ENCODE peak calls at places on chromosomes 4 and X, in ten cellular contexts. Q is effector memory CD4-positive, alpha-beta T cell; N is GM23248; H is A549; F is suprapubic skin; E is heart left ventricle; S is lower lobe of right lung; L is Peyer's patch; M is aorta; A is left lung. G is an unnamed sample.
A peak's percentile ranks its signal among the peaks of the same experiment; 100 is the strongest.

GRCh38 chr4:2241003-2241402 is 918 bp downstream of the HAUS3 start:
- DNase-seq in Q (no peak), N (no peak), H (no peak), F (no peak), E (no peak), S (no peak), L (no peak), M (no peak), A (no peak), G (no peak)

GRCh38 chr4:155353923-155354540 is 22.7 kb downstream of the MAP9 start:
- DNase-seq in Q (no peak), N (peak; percentile 70), H (peak; percentile 14), F (no peak), E (peak; percentile 73), S (peak; percentile 70), L (peak; percentile 69), M (peak; percentile 86), A (peak; percentile 37), G (peak; percentile 33)

GRCh38 chrX:130874751-130875150 is 28.3 kb downstream of the ENOX2 start:
- DNase-seq in Q (no peak), N (peak; percentile 42), H (no peak), F (no peak), E (no peak), S (no peak), L (no peak), M (no peak), A (no peak), G (no peak)

GRCh38 chr4:111602848-111603247 is 542.4 kb upstream of the FAM241A start:
- DNase-seq in Q (no peak), N (peak; percentile 45), H (no peak), F (no peak), E (no peak), S (no peak), L (no peak), M (no peak), A (no peak), G (no peak)

GRCh38 chrX:121160987-121161386 is 113.6 kb downstream of the GLUD2 start:
- DNase-seq in Q (no peak), N (peak; percentile 48), H (no peak), F (no peak), E (no peak), S (no peak), L (no peak), M (no peak), A (no peak), G (no peak)

GRCh38 chr4:1346781-1347409 is at the start of gene UVSSA:
- DNase-seq in Q (peak; percentile 100), N (peak; percentile 100), H (peak; percentile 98), F (peak; percentile 100), E (peak; percentile 100), S (peak; percentile 100), L (peak; percentile 100), M (peak; percentile 100), A (peak; percentile 100), G (peak; percentile 99)

GRCh38 chr4:98101988-98102387 is 41.3 kb downstream of the STPG2 start:
- DNase-seq in Q (no peak), N (no peak), H (no peak), F (no peak), E (no peak), S (no peak), L (no peak), M (no peak), A (no peak), G (no peak)

GRCh38 chrX:135009838-135010237 is 12.5 kb downstream of the RTL8B start:
- DNase-seq in Q (no peak), N (no peak), H (no peak), F (no peak), E (no peak), S (no peak), L (no peak), M (no peak), A (no peak), G (no peak)

GRCh38 chr4:26175016-26175786 is 145.6 kb upstream of the RBPJ start:
- DNase-seq in Q (peak; percentile 54), N (no peak), H (no peak), F (no peak), E (no peak), S (no peak), L (no peak), M (no peak), A (no peak), G (no peak)

GRCh38 chr4:88022289-88022688 is 14.9 kb downstream of the PKD2 start:
- DNase-seq in Q (no peak), N (no peak), H (no peak), F (no peak), E (no peak), S (no peak), L (no peak), M (no peak), A (no peak), G (no peak)

GRCh38 chr4:88021824-88022223 is 14.4 kb downstream of the PKD2 start:
- DNase-seq in Q (no peak), N (peak; percentile 23), H (no peak), F (no peak), E (no peak), S (no peak), L (no peak), M (no peak), A (no peak), G (no peak)

GRCh38 chr4:88017516-88018302 is 10.3 kb downstream of the PKD2 start:
- DNase-seq in Q (no peak), N (peak; percentile 98), H (peak; percentile 26), F (no peak), E (no peak), S (no peak), L (no peak), M (no peak), A (no peak), G (no peak)

GRCh38 chr4:88015659-88016295 is 8.3 kb downstream of the PKD2 start:
- DNase-seq in Q (no peak), N (no peak), H (no peak), F (no peak), E (no peak), S (no peak), L (no peak), M (no peak), A (no peak), G (no peak)

DNA sequence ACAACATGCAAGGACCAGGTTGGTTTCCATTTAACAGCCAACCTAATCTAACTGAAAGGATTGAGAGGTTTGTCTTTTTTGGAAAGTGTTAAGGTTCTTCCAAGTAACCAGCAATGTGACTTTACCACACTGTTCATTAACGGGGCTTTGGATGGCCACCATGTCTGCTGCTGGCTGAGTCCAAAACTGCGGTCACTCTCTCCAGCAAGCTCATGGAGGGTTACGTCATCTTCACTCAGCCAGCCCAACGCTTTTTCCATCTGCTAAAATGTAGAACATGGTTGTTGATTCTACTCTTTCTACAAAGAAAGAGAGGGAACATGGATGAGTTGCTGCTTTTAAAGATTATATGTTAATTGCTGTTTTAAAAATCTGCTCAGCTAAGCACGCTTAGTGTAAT is 11.0 kb downstream of the PKD2 start:
- DNase-seq in Q (no peak), N (peak; percentile 94), H (no peak), F (peak; percentile 65), E (no peak), S (no peak), L (no peak), M (no peak), A (peak; percentile 61), G (no peak)
- H3K4me1 ChIP-seq in Q (no peaks in the 10 kb centered on the region), N (peaks cover 35% of the 10 kb centered on the region), H (peaks cover 49% of the 10 kb centered on the region), F (peaks cover 27% of the 10 kb centered on the region), E (peaks cover 61% of the 10 kb centered on the region), S (peaks cover 13% of the 10 kb centered on the region), L (no peaks in the 10 kb centered on the region), M (peaks cover 4% of the 10 kb centered on the region), A (peaks cover 4% of the 10 kb centered on the region), G (peaks cover 3% of the 10 kb centered on the region)

GRCh38 chr4:30416547-30416946 is 303.6 kb upstream of the PCDH7 start:
- DNase-seq in Q (no peak), N (no peak), H (no peak), F (no peak), E (no peak), S (no peak), L (no peak), M (no peak), A (no peak), G (no peak)
- H3K9me3 ChIP-seq in Q (no peaks in the 10 kb centered on the region), N (peaks cover 3% of the 10 kb centered on the region), H (no peaks in the 10 kb centered on the region), F (peaks cover 18% of the 10 kb centered on the region), E (peaks cover 8% of the 10 kb centered on the region), S (peaks cover 46% of the 10 kb centered on the region), L (peaks cover 8% of the 10 kb centered on the region), M (peaks cover 4% of the 10 kb centered on the region), A (no peaks in the 10 kb centered on the region), G (no peaks in the 10 kb centered on the region)

GRCh38 chrX:102154900-102155805 is 624 bp downstream of the BEX5 start:
- DNase-seq in Q (no peak), N (peak; percentile 8), H (no peak), F (no peak), E (no peak), S (no peak), L (peak; percentile 48), M (peak; percentile 72), A (no peak), G (no peak)

GRCh38 chrX:102154218-102154860 is 1.4 kb downstream of the BEX5 start:
- DNase-seq in Q (no peak), N (no peak), H (no peak), F (no peak), E (no peak), S (no peak), L (peak; percentile 41), M (no peak), A (no peak), G (no peak)

GRCh38 chrX:102155806-102156179 is at the start of gene BEX5:
- DNase-seq in Q (peak; percentile 41), N (peak; percentile 54), H (no peak), F (peak; percentile 65), E (no peak), S (peak; percentile 63), L (peak; percentile 82), M (peak; percentile 83), A (peak; percentile 51), G (peak; percentile 50)
- H3K4me3 ChIP-seq in Q (peak within 1 kb of the TSS; percentile 62), N (peak within 1 kb of the TSS; percentile 64), H (no peak within 1 kb of the TSS), F (peak within 1 kb of the TSS; percentile 52), E (peak within 1 kb of the TSS; percentile 11), S (peak within 1 kb of the TSS; percentile 55), L (peak within 1 kb of the TSS; percentile 34), M (peak within 1 kb of the TSS; percentile 24), A (peak within 1 kb of the TSS; percentile 27), G (peak within 1 kb of the TSS; percentile 55)

GRCh38 chr4:38132140-38132673 is 172.0 kb downstream of the PTTG2 start:
- DNase-seq in Q (peak; percentile 41), N (peak; percentile 99), H (no peak), F (peak; percentile 75), E (no peak), S (no peak), L (peak; percentile 83), M (no peak), A (no peak), G (no peak)

GRCh38 chr4:38129452-38129830 is 169.2 kb downstream of the PTTG2 start:
- DNase-seq in Q (no peak), N (no peak), H (no peak), F (no peak), E (no peak), S (no peak), L (no peak), M (no peak), A (no peak), G (no peak)

GRCh38 chr4:38130884-38131283 is 170.7 kb downstream of the PTTG2 start:
- DNase-seq in Q (no peak), N (no peak), H (no peak), F (peak; percentile 7), E (no peak), S (no peak), L (no peak), M (no peak), A (no peak), G (no peak)

GRCh38 chr4:38132843-38133662 is 172.9 kb downstream of the PTTG2 start:
- DNase-seq in Q (no peak), N (no peak), H (no peak), F (peak; percentile 32), E (no peak), S (no peak), L (peak; percentile 76), M (no peak), A (no peak), G (no peak)

GRCh38 chr4:38131371-38132139 is 171.4 kb downstream of the PTTG2 start:
- DNase-seq in Q (peak; percentile 63), N (no peak), H (no peak), F (no peak), E (no peak), S (no peak), L (peak; percentile 56), M (no peak), A (no peak), G (no peak)
- H3K4me1 ChIP-seq in Q (peaks cover 38% of the 10 kb centered on the region), N (peaks cover 46% of the 10 kb centered on the region), H (peaks cover 15% of the 10 kb centered on the region), F (peaks cover 40% of the 10 kb centered on the region), E (peaks cover 34% of the 10 kb centered on the region), S (peaks cover 11% of the 10 kb centered on the region), L (peaks cover 11% of the 10 kb centered on the region), M (no peaks in the 10 kb centered on the region), A (no peaks in the 10 kb centered on the region), G (peaks cover 6% of the 10 kb centered on the region)

G was measured in iPS DF 6.9.